ENCODE peak calls at places on chromosomes 16 and 17, in eight cellular contexts. I is choroid plexus epithelial cell, L is cardiac muscle cell, W is testis, C is suprapubic skin, A is astrocyte of the cerebellum, T is mucosa of descending colon, E is H1. M is an unnamed sample.

GRCh38 chr16:12225816-12226480 is 249.4 kb downstream of the SNX29 start:
- DNase-seq in I (no peak), L (no peak), W (no peak), C (no peak), A (peak), T (no peak), E (no peak), M (no peak)

GRCh38 chr17:57604771-57605733 is 140.0 kb downstream of the CCDC182 start:
- DNase-seq in I (peak), L (peak), W (peak), C (peak), A (peak), T (peak), E (no peak), M (no peak)

GRCh38 chr16:20850981-20851380 is 44.7 kb downstream of the REXO5 start:
- DNase-seq in I (peak), L (no peak), W (no peak), C (no peak), A (no peak), T (no peak), E (no peak), M (no peak)

GRCh38 chr16:66553223-66553622 is 847 bp downstream of the CKLF start:
- DNase-seq in I (no peak), L (no peak), W (no peak), C (no peak), A (no peak), T (peak), E (no peak), M (no peak)

GRCh38 chr17:65542595-65542994 is 18.9 kb downstream of the AXIN2 start:
- DNase-seq in I (no peak), L (no peak), W (no peak), C (no peak), A (no peak), T (no peak), E (no peak), M (no peak)

GRCh38 chr17:61490540-61490975 is 38.3 kb downstream of the TBX4 start:
- DNase-seq in I (peak), L (no peak), W (no peak), C (no peak), A (no peak), T (no peak), E (no peak), M (no peak)

GRCh38 chr17:12098568-12098967 is 77.9 kb downstream of the MAP2K4 start:
- DNase-seq in I (no peak), L (no peak), W (no peak), C (no peak), A (no peak), T (no peak), E (no peak), M (no peak)

GRCh38 chr17:81976332-81977210 is 858 bp upstream of the ASPSCR1 start:
- DNase-seq in I (no peak), L (no peak), W (peak), C (no peak), A (no peak), T (peak), E (no peak), M (peak)

GRCh38 chr17:48240562-48241130 is 133.1 kb downstream of the SNX11 start:
- DNase-seq in I (peak), L (no peak), W (no peak), C (no peak), A (no peak), T (no peak), E (no peak), M (no peak)

GRCh38 chr17:20206068-20206467 is 196.9 kb downstream of the SPECC1 start:
- DNase-seq in I (no peak), L (no peak), W (peak), C (no peak), A (no peak), T (no peak), E (no peak), M (no peak)

GRCh38 chr16:88804173-88804551 is 573 bp downstream of the CDT1 start:
- DNase-seq in I (no peak), L (no peak), W (no peak), C (no peak), A (no peak), T (no peak), E (no peak), M (no peak)

GRCh38 chr16:81696136-81696958 is 82.7 kb upstream of the PLCG2 start:
- DNase-seq in I (no peak), L (peak), W (no peak), C (peak), A (no peak), T (no peak), E (no peak), M (peak)

GRCh38 chr16:57653936-57654335 is 14.2 kb upstream of the ADGRG3 start:
- DNase-seq in I (peak), L (no peak), W (no peak), C (no peak), A (no peak), T (no peak), E (no peak), M (no peak)

GRCh38 chr17:64061157-64061898 is 40.9 kb upstream of the ICAM2 start:
- DNase-seq in I (no peak), L (no peak), W (no peak), C (no peak), A (no peak), T (no peak), E (no peak), M (no peak)

GRCh38 chr17:80827646-80828643 is 163.7 kb upstream of the CHMP6 start:
- DNase-seq in I (no peak), L (no peak), W (no peak), C (peak), A (no peak), T (no peak), E (peak), M (no peak)

GRCh38 chr16:73365010-73365409 is 317.1 kb upstream of the ZFHX3 start:
- DNase-seq in I (peak), L (peak), W (peak), C (no peak), A (no peak), T (peak), E (no peak), M (peak)

GRCh38 chr16:11079657-11080187 is 135.4 kb downstream of the CLEC16A start:
- DNase-seq in I (peak), L (no peak), W (no peak), C (no peak), A (peak), T (no peak), E (no peak), M (no peak)

GRCh38 chr16:85208643-85209520 is 96.6 kb upstream of the CIBAR2 start:
- DNase-seq in I (no peak), L (no peak), W (no peak), C (no peak), A (no peak), T (no peak), E (no peak), M (no peak)

GRCh38 chr16:72999541-73000019 is 48.3 kb downstream of the ZFHX3 start:
- DNase-seq in I (no peak), L (no peak), W (no peak), C (no peak), A (no peak), T (no peak), E (no peak), M (no peak)

GRCh38 chr17:81517339-81518112 is 4.9 kb upstream of the ACTG1 start:
- DNase-seq in I (no peak), L (peak), W (no peak), C (no peak), A (no peak), T (peak), E (no peak), M (no peak)

GRCh38 chr17:80725532-80725931 is 180.9 kb downstream of the RPTOR start:
- DNase-seq in I (no peak), L (no peak), W (no peak), C (no peak), A (no peak), T (no peak), E (no peak), M (no peak)

GRCh38 chr17:16652847-16653366 is 743 bp downstream of the ZNF624 start:
- DNase-seq in I (peak), L (no peak), W (no peak), C (no peak), A (no peak), T (no peak), E (no peak), M (no peak)

GRCh38 chr16:30723725-30724355 is 24.4 kb upstream of the PHKG2 start:
- DNase-seq in I (no peak), L (no peak), W (no peak), C (no peak), A (no peak), T (no peak), E (no peak), M (no peak)

GRCh38 chr16:68470461-68471150 is 22.3 kb upstream of the SMPD3 start:
- DNase-seq in I (no peak), L (no peak), W (peak), C (no peak), A (no peak), T (peak), E (no peak), M (peak)

GRCh38 chr17:50638851-50639767 is 4.4 kb downstream of the ABCC3 start:
- DNase-seq in I (peak), L (no peak), W (peak), C (peak), A (peak), T (peak), E (no peak), M (peak)

GRCh38 chr16:71356051-71356740 is 2.3 kb upstream of the CALB2 start:
- DNase-seq in I (no peak), L (no peak), W (no peak), C (peak), A (no peak), T (no peak), E (no peak), M (no peak)

GRCh38 chr16:76193851-76194620 is 83.2 kb upstream of the CNTNAP4 start:
- DNase-seq in I (no peak), L (no peak), W (no peak), C (no peak), A (no peak), T (peak), E (no peak), M (no peak)

GRCh38 chr16:19696961-19697360 is 21.1 kb downstream of the KNOP1 start:
- DNase-seq in I (no peak), L (no peak), W (no peak), C (no peak), A (no peak), T (no peak), E (no peak), M (no peak)

GRCh38 chr17:29982991-29983390 is 41.6 kb downstream of the EFCAB5 start:
- DNase-seq in I (no peak), L (no peak), W (no peak), C (no peak), A (no peak), T (no peak), E (no peak), M (no peak)

GRCh38 chr17:75876190-75876937 is 2.0 kb downstream of the TRIM47 start:
- DNase-seq in I (no peak), L (no peak), W (no peak), C (no peak), A (no peak), T (peak), E (no peak), M (peak)

GRCh38 chr17:75875940-75876189 is 2.5 kb downstream of the TRIM47 start:
- DNase-seq in I (no peak), L (no peak), W (peak), C (no peak), A (no peak), T (no peak), E (no peak), M (no peak)

GRCh38 chr17:75876938-75877751 is 1.2 kb downstream of the TRIM47 start:
- DNase-seq in I (peak), L (no peak), W (peak), C (peak), A (peak), T (peak), E (no peak), M (peak)

GRCh38 chr17:75877752-75878173 is 618 bp downstream of the TRIM47 start:
- DNase-seq in I (peak), L (peak), W (peak), C (no peak), A (no peak), T (peak), E (no peak), M (peak)

DNA sequence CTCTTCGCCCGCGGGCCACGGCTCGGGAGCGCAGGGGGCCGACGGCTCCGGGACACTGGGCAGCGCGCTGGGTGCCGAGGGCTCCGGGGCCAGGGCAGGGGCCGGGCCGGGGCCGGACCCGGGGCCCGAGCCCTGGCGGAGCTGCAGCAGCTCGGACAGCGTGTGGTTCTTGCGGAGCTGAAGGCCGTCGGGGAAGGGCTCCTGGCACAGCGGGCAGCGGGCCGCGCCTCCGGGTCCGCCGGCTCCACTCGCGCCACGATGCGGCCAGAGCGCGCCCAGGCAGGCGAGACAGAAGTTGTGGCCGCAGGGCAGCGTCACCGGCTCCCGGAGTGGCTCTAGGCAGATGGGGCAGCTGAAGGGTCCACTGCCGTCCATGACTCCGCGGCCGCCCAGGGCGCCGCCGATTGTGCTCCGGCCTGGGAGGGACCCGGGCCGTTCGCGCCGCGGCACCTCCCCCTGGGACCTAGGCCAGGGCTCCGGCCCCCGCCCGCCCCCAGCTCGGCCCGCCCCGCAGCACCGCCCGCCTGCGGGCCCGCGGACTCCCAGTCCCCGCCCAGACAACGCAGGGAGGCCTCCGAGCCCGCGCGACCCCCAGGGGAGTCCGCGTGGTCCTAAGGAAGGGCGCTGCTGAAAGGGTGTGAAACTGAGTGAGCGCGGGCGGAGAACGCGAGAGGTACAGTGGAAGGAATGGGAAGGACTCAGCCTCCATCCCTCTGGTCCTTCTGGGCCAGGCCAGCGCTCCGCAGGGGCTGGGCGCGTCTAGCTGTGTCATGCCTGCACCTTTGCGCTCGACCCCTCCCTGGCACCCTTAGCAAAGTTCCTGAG is at the start of gene TRIM47:
- DNase-seq in I (peak), L (peak), W (peak), C (no peak), A (no peak), T (peak), E (no peak), M (peak)
- TF ChIP-seq CTCF in I (peak), L (peak), W (no peak), C (peak), A (peak), T (no peak), E (no peak), M (no peak)

DNA sequence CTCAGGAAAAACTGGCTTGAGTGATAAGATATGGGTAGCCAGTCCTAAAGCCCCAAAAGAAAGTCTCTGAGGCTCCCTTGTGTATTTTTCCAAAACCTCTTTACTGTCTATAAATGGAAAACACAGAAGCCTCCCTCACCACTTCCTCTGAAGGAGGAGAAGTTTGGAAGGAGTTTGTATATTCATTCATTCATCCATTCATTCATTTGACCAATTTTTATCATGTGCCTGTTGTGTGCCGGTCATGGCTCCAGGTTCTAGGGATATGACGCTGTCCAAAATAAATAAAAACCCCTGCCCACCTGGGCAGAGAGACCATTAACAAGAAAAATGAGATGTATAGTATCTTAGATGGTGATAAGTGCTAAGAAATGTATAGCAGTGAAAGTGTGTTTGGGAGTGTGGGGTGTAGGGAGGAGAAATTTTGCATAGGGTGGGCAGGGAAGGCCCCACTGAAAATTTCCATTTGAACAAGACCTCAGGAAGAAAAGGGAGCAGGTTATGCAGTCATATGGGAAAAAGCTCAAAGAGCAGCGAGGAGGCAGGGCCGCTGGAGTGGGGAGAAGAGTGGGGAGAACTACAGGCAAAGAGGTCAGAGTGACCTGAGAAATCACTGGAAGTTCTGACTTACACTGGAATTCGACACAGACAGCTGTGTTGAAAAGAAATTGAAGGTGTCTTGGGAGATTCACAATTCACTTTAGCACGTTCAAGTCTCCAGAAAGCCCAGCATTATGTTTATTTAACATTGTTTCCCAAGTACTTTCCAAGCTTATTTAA is 6.1 kb upstream of the WIPI1 start:
- DNase-seq in I (no peak), L (no peak), W (no peak), C (no peak), A (no peak), T (no peak), E (no peak), M (no peak)
- TF ChIP-seq CTCF in I (no peak), L (no peak), W (peak), C (no peak), A (no peak), T (no peak), E (no peak), M (no peak)

GRCh38 chr16:5918553-5919127 is 821.0 kb upstream of the EEF2KMT start:
- DNase-seq in I (no peak), L (no peak), W (no peak), C (no peak), A (no peak), T (peak), E (no peak), M (no peak)
- TF ChIP-seq CTCF in I (no peak), L (no peak), W (no peak), C (no peak), A (no peak), T (no peak), E (peak), M (no peak)

DNA sequence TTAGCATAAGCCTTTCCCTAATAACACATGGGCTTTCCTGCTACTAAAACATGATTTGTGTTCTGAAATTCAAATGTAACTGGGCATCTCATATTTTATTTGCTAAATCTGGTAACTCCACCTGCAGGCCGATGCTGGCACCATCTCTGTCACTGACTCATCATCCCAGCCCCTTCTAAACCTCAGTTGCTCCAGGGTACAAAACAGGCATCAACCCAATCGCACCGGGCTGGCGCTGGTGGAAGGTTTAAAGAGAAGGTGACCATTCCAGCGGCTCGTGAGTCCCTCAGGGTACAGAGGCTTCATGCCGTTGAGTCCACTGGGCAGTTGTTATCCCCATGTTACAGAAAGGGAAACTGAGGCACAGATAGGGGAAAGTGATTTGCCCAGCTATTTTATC is 27.1 kb downstream of the PPL start:
- DNase-seq in I (no peak), L (no peak), W (no peak), C (no peak), A (no peak), T (no peak), E (no peak), M (no peak)
- TF ChIP-seq CTCF in I (no peak), L (no peak), W (no peak), C (no peak), A (no peak), T (no peak), E (no peak), M (no peak)

GRCh38 chr17:66952681-66953638 is 11.5 kb upstream of the CACNG4 start:
- DNase-seq in I (no peak), L (no peak), W (no peak), C (no peak), A (no peak), T (no peak), E (no peak), M (no peak)
- TF ChIP-seq CTCF in I (no peak), L (no peak), W (no peak), C (no peak), A (no peak), T (no peak), E (peak), M (no peak)